ENCODE peak calls at places on chromosomes 3 and 15, in nine cellular contexts. O is tibial artery; T is endothelial cell; C is HTR-8/SVneo; B is fibroblast of villous mesenchyme; Y is stimulated activated CD4-positive, alpha-beta T cell treated with anti-CD3 and anti-CD28 coated beads, Interleukin-15, amount 100 ng/mL, for 1 hour; M is heart right ventricle; R is NAMALWA; F is CD14-positive monocyte. Q is an unnamed sample.

GRCh38 chr3:101179637-101180036 is 140.7 kb downstream of the IMPG2 start:
- DNase-seq in T (no peak), F (no peak), R (no peak), B (peak; percentile 36), Y (no peak), O (no peak), C (peak; percentile 38), M (no peak), Q (no peak)

GRCh38 chr3:50347187-50347813 is 1.8 kb upstream of the ZMYND10 start:
- DNase-seq in F (peak; percentile 72), R (peak; percentile 76), M (peak; percentile 71), T (peak; percentile 68), O (no peak), B (peak; percentile 72), Y (peak; percentile 52), C (peak; percentile 70), Q (peak; percentile 64)

GRCh38 chr3:186487819-186488218 is 56.4 kb downstream of the CRYGS start:
- DNase-seq in C (no peak), Y (no peak), B (no peak), T (no peak), O (no peak), M (no peak), F (no peak), R (no peak), Q (no peak)

GRCh38 chr15:27694506-27695077 is 404.5 kb downstream of the OCA2 start:
- DNase-seq in B (no peak), C (no peak), Y (no peak), O (no peak), R (no peak), T (no peak), F (no peak), M (no peak), Q (no peak)

GRCh38 chr15:95307115-95307514 is 1023.4 kb upstream of the NR2F2 start:
- DNase-seq in T (no peak), B (no peak), Y (no peak), F (no peak), C (no peak), R (no peak), O (no peak), M (no peak), Q (no peak)

GRCh38 chr15:79834496-79834895 is 62.3 kb downstream of the MTHFS start:
- DNase-seq in T (no peak), M (no peak), O (no peak), B (no peak), F (no peak), C (no peak), R (no peak), Y (no peak), Q (no peak)

GRCh38 chr15:88401972-88402656 is 65.1 kb downstream of the MRPL46 start:
- DNase-seq in T (no peak), O (no peak), B (no peak), Y (no peak), F (no peak), C (no peak), M (peak; percentile 64), R (peak; percentile 86), Q (no peak)

GRCh38 chr3:15647629-15648167 is 46.2 kb downstream of the BTD start:
- DNase-seq in Y (no peak), R (peak; percentile 91), O (no peak), M (no peak), B (peak; percentile 98), T (no peak), F (peak; percentile 49), C (peak; percentile 45), Q (peak; percentile 82)

GRCh38 chr3:46929324-46929723 is 47.2 kb downstream of the CCDC12 start:
- DNase-seq in F (no peak), B (no peak), Y (no peak), T (no peak), R (peak; percentile 29), O (peak; percentile 66), C (no peak), M (peak; percentile 71), Q (no peak)

GRCh38 chr15:90219421-90220141 is 14.2 kb downstream of the CIB1 start:
- DNase-seq in B (peak; percentile 21), Y (peak; percentile 19), O (no peak), C (no peak), R (peak; percentile 65), F (no peak), M (peak; percentile 60), T (peak; percentile 81), Q (peak; percentile 31)

GRCh38 chr3:49656541-49657112 is 17.5 kb upstream of the APEH start:
- DNase-seq in T (no peak), B (no peak), Y (no peak), F (no peak), M (no peak), R (no peak), O (no peak), C (no peak), Q (no peak)

GRCh38 chr3:123100192-123100776 is 33.5 kb downstream of the PDIA5 start:
- DNase-seq in Y (no peak), C (no peak), M (no peak), R (no peak), B (no peak), F (no peak), T (no peak), O (peak; percentile 51), Q (no peak)

Q was measured in ACHN.